ENCODE peak calls at places on chromosomes 6 and 20, in ten cellular contexts. V is transverse colon; L is hepatic stellate cell; P is T-helper 17 cell; Q is upper lobe of right lung; W is globus pallidus; T is AG10803; Z is anterior cingulate cortex; E is right atrium auricular region; O is activated CD4-positive, alpha-beta T cell treated with anti-CD3 and anti-CD28 coated beads for 36 hours. X is an unnamed sample.

GRCh38 chr20:40869416-40870147 is 159.0 kb upstream of the TOP1 start:
- DNase-seq in V (no peak), L (no peak), P (no peak), Q (no peak), W (no peak), T (no peak), Z (no peak), E (no peak), O (no peak), X (peak)

GRCh38 chr6:99151634-99152344 is 197.7 kb downstream of the FAXC start:
- DNase-seq in V (peak), L (peak), P (no peak), Q (peak), W (no peak), T (peak), Z (no peak), E (no peak), O (peak), X (no peak)

GRCh38 chr20:10505320-10506226 is 70.5 kb downstream of the SLX4IP start:
- DNase-seq in V (peak), L (no peak), P (no peak), Q (no peak), W (no peak), T (peak), Z (no peak), E (no peak), O (no peak), X (no peak)

GRCh38 chr20:10715035-10715434 is 41.2 kb upstream of the JAG1 start:
- DNase-seq in V (no peak), L (peak), P (no peak), Q (no peak), W (no peak), T (no peak), Z (no peak), E (no peak), O (no peak), X (no peak)

GRCh38 chr20:11296221-11296620 is 621.5 kb upstream of the BTBD3 start:
- DNase-seq in V (no peak), L (no peak), P (no peak), Q (no peak), W (no peak), T (no peak), Z (no peak), E (no peak), O (no peak), X (no peak)

GRCh38 chr20:51715028-51715872 is 52.9 kb downstream of the ATP9A start:
- DNase-seq in V (no peak), L (no peak), P (no peak), Q (no peak), W (no peak), T (no peak), Z (no peak), E (no peak), O (peak), X (no peak)

GRCh38 chr6:166989427-166990034 is 9.7 kb upstream of the CEP43 start:
- DNase-seq in V (no peak), L (no peak), P (peak), Q (no peak), W (no peak), T (peak), Z (no peak), E (no peak), O (peak), X (no peak)

GRCh38 chr6:101396552-101397173 is 3.2 kb downstream of the GRIK2 start:
- DNase-seq in V (peak), L (no peak), P (peak), Q (no peak), W (no peak), T (peak), Z (no peak), E (no peak), O (peak), X (peak)

GRCh38 chr6:147117580-147117979 is 86.6 kb upstream of the STXBP5 start:
- DNase-seq in V (no peak), L (no peak), P (no peak), Q (no peak), W (peak), T (peak), Z (no peak), E (no peak), O (no peak), X (no peak)

GRCh38 chr6:107491059-107491609 is 1.2 kb downstream of the SOBP start:
- DNase-seq in V (peak), L (peak), P (no peak), Q (peak), W (peak), T (no peak), Z (peak), E (peak), O (peak), X (peak)

GRCh38 chr6:30612213-30612612 is 4.8 kb downstream of the PPP1R10 start:
- DNase-seq in V (no peak), L (no peak), P (no peak), Q (no peak), W (no peak), T (peak), Z (no peak), E (no peak), O (no peak), X (no peak)

GRCh38 chr6:169725270-169726048 is 1.2 kb upstream of the PHF10 start:
- DNase-seq in V (peak), L (peak), P (no peak), Q (peak), W (peak), T (peak), Z (peak), E (peak), O (peak), X (peak)

GRCh38 chr6:157527471-157527907 is 146.5 kb downstream of the ZDHHC14 start:
- DNase-seq in V (no peak), L (no peak), P (no peak), Q (no peak), W (no peak), T (no peak), Z (no peak), E (no peak), O (peak), X (no peak)

GRCh38 chr6:3778701-3779573 is 27.4 kb upstream of the PXDC1 start:
- DNase-seq in V (no peak), L (no peak), P (no peak), Q (no peak), W (no peak), T (no peak), Z (no peak), E (no peak), O (no peak), X (no peak)

GRCh38 chr6:5562277-5562676 is 301.0 kb downstream of the FARS2 start:
- DNase-seq in V (no peak), L (no peak), P (no peak), Q (no peak), W (no peak), T (no peak), Z (no peak), E (no peak), O (no peak), X (no peak)

GRCh38 chr20:8756410-8756809 is 312.5 kb upstream of the PLCB4 start:
- DNase-seq in V (no peak), L (peak), P (no peak), Q (no peak), W (no peak), T (peak), Z (no peak), E (no peak), O (no peak), X (peak)

GRCh38 chr6:130928993-130929678 is 101.9 kb downstream of the SMLR1 start:
- DNase-seq in V (no peak), L (peak), P (no peak), Q (no peak), W (no peak), T (peak), Z (no peak), E (no peak), O (no peak), X (no peak)

GRCh38 chr6:8820313-8820712 is 385.0 kb upstream of the SLC35B3 start:
- DNase-seq in V (no peak), L (no peak), P (no peak), Q (no peak), W (no peak), T (no peak), Z (no peak), E (no peak), O (no peak), X (no peak)

GRCh38 chr6:109073344-109074235 is 21.1 kb downstream of the SESN1 start:
- DNase-seq in V (no peak), L (peak), P (peak), Q (no peak), W (peak), T (peak), Z (no peak), E (no peak), O (peak), X (no peak)

GRCh38 chr6:135212935-135213334 is 31.8 kb downstream of the MYB start:
- DNase-seq in V (no peak), L (peak), P (no peak), Q (no peak), W (no peak), T (peak), Z (no peak), E (no peak), O (peak), X (no peak)

GRCh38 chr6:129863664-129864063 is 2.5 kb upstream of the TMEM244 start:
- DNase-seq in V (no peak), L (no peak), P (no peak), Q (no peak), W (no peak), T (peak), Z (no peak), E (no peak), O (no peak), X (no peak)